ENCODE peak calls at places on chromosomes 4 and X, in eight cellular contexts. One of them, this sample, is unnamed.

GRCh38 chrX:46628406-46629371 is 55.1 kb downstream of the CHST7 start:
- DNase-seq in KG1: peak; percentile 1
- DNase-seq in retinal pigment epithelial cell: no peak
- DNase-seq in suprapubic skin: peak; percentile 83
- DNase-seq in NCI-H1694 treated with DMSO at 0.1 percent for 48 hours: no peak
- DNase-seq in NCI-H1092: no peak
- DNase-seq in fibroblast of lung: peak; percentile 90
- DNase-seq in psoas muscle: peak; percentile 74
- DNase-seq in this sample: peak; percentile 63

GRCh38 chrX:45767021-45767491 is 566.4 kb upstream of the DIPK2B start:
- DNase-seq in retinal pigment epithelial cell: no peak
- DNase-seq in NCI-H1694 treated with DMSO at 0.1 percent for 48 hours: no peak
- DNase-seq in psoas muscle: no peak
- DNase-seq in suprapubic skin: no peak
- DNase-seq in KG1: no peak
- DNase-seq in NCI-H1092: no peak
- DNase-seq in fibroblast of lung: peak; percentile 50
- DNase-seq in this sample: no peak

GRCh38 chr4:113645771-113646455 is 115.6 kb downstream of the CAMK2D start:
- DNase-seq in psoas muscle: no peak
- DNase-seq in suprapubic skin: no peak
- DNase-seq in retinal pigment epithelial cell: no peak
- DNase-seq in NCI-H1092: peak; percentile 8
- DNase-seq in fibroblast of lung: peak; percentile 39
- DNase-seq in NCI-H1694 treated with DMSO at 0.1 percent for 48 hours: no peak
- DNase-seq in KG1: no peak
- DNase-seq in this sample: no peak

GRCh38 chrX:74242484-74243138 is 61.4 kb upstream of the ZCCHC13 start:
- DNase-seq in suprapubic skin: no peak
- DNase-seq in NCI-H1694 treated with DMSO at 0.1 percent for 48 hours: no peak
- DNase-seq in fibroblast of lung: no peak
- DNase-seq in KG1: no peak
- DNase-seq in retinal pigment epithelial cell: no peak
- DNase-seq in NCI-H1092: no peak
- DNase-seq in psoas muscle: no peak
- DNase-seq in this sample: no peak

GRCh38 chr4:55947912-55948725 is 626 bp upstream of the CEP135 start:
- DNase-seq in psoas muscle: no peak
- DNase-seq in retinal pigment epithelial cell: peak; percentile 87
- DNase-seq in NCI-H1092: no peak
- DNase-seq in KG1: peak; percentile 71
- DNase-seq in fibroblast of lung: peak; percentile 95
- DNase-seq in suprapubic skin: no peak
- DNase-seq in NCI-H1694 treated with DMSO at 0.1 percent for 48 hours: no peak
- DNase-seq in this sample: no peak

GRCh38 chr4:1799364-1799996 is 6.4 kb downstream of the FGFR3 start:
- DNase-seq in psoas muscle: no peak
- DNase-seq in suprapubic skin: no peak
- DNase-seq in NCI-H1694 treated with DMSO at 0.1 percent for 48 hours: no peak
- DNase-seq in NCI-H1092: no peak
- DNase-seq in KG1: no peak
- DNase-seq in retinal pigment epithelial cell: no peak
- DNase-seq in fibroblast of lung: no peak
- DNase-seq in this sample: no peak

GRCh38 chrX:46838974-46839480 is 2.2 kb downstream of the RP2 start:
- DNase-seq in NCI-H1694 treated with DMSO at 0.1 percent for 48 hours: no peak
- DNase-seq in KG1: no peak
- DNase-seq in NCI-H1092: no peak
- DNase-seq in psoas muscle: no peak
- DNase-seq in fibroblast of lung: no peak
- DNase-seq in retinal pigment epithelial cell: no peak
- DNase-seq in suprapubic skin: no peak
- DNase-seq in this sample: no peak

GRCh38 chr4:40686081-40686913 is 56.6 kb upstream of the RBM47 start:
- DNase-seq in NCI-H1694 treated with DMSO at 0.1 percent for 48 hours: no peak
- DNase-seq in suprapubic skin: no peak
- DNase-seq in psoas muscle: no peak
- DNase-seq in retinal pigment epithelial cell: no peak
- DNase-seq in fibroblast of lung: no peak
- DNase-seq in KG1: no peak
- DNase-seq in NCI-H1092: no peak
- DNase-seq in this sample: no peak

GRCh38 chrX:11704725-11705495 is 39.2 kb upstream of the ARHGAP6 start:
- DNase-seq in retinal pigment epithelial cell: no peak
- DNase-seq in psoas muscle: no peak
- DNase-seq in NCI-H1092: no peak
- DNase-seq in NCI-H1694 treated with DMSO at 0.1 percent for 48 hours: no peak
- DNase-seq in KG1: no peak
- DNase-seq in suprapubic skin: no peak
- DNase-seq in fibroblast of lung: no peak
- DNase-seq in this sample: no peak

GRCh38 chrX:152313529-152314302 is 137.4 kb downstream of the GABRA3 start:
- DNase-seq in NCI-H1694 treated with DMSO at 0.1 percent for 48 hours: no peak
- DNase-seq in fibroblast of lung: no peak
- DNase-seq in retinal pigment epithelial cell: no peak
- DNase-seq in NCI-H1092: no peak
- DNase-seq in psoas muscle: no peak
- DNase-seq in KG1: no peak
- DNase-seq in suprapubic skin: no peak
- DNase-seq in this sample: no peak

GRCh38 chrX:106894978-106895452 is 8.1 kb downstream of the RIPPLY1 start:
- DNase-seq in retinal pigment epithelial cell: peak; percentile 71
- DNase-seq in NCI-H1694 treated with DMSO at 0.1 percent for 48 hours: no peak
- DNase-seq in suprapubic skin: no peak
- DNase-seq in NCI-H1092: no peak
- DNase-seq in psoas muscle: peak; percentile 23
- DNase-seq in fibroblast of lung: peak; percentile 64
- DNase-seq in KG1: no peak
- DNase-seq in this sample: no peak

GRCh38 chr4:173448557-173448918 is 49.6 kb upstream of the SCRG1 start:
- DNase-seq in suprapubic skin: no peak
- DNase-seq in fibroblast of lung: peak; percentile 85
- DNase-seq in psoas muscle: no peak
- DNase-seq in retinal pigment epithelial cell: no peak
- DNase-seq in NCI-H1694 treated with DMSO at 0.1 percent for 48 hours: peak; percentile 90
- DNase-seq in NCI-H1092: peak; percentile 46
- DNase-seq in KG1: no peak
- DNase-seq in this sample: no peak

GRCh38 chr4:16967722-16968121 is 69.3 kb upstream of the LDB2 start:
- DNase-seq in psoas muscle: peak; percentile 34
- DNase-seq in NCI-H1694 treated with DMSO at 0.1 percent for 48 hours: no peak
- DNase-seq in retinal pigment epithelial cell: no peak
- DNase-seq in NCI-H1092: no peak
- DNase-seq in suprapubic skin: peak; percentile 65
- DNase-seq in fibroblast of lung: peak; percentile 19
- DNase-seq in KG1: no peak
- DNase-seq in this sample: peak; percentile 45

GRCh38 chr4:73011629-73011985 is 57.9 kb downstream of the COX18 start:
- DNase-seq in NCI-H1694 treated with DMSO at 0.1 percent for 48 hours: no peak
- DNase-seq in retinal pigment epithelial cell: no peak
- DNase-seq in psoas muscle: no peak
- DNase-seq in KG1: no peak
- DNase-seq in suprapubic skin: no peak
- DNase-seq in fibroblast of lung: no peak
- DNase-seq in NCI-H1092: no peak
- DNase-seq in this sample: no peak

GRCh38 chr4:8914461-8915171 is 43.0 kb upstream of the HMX1 start:
- DNase-seq in KG1: no peak
- DNase-seq in NCI-H1092: no peak
- DNase-seq in fibroblast of lung: no peak
- DNase-seq in retinal pigment epithelial cell: no peak
- DNase-seq in psoas muscle: no peak
- DNase-seq in NCI-H1694 treated with DMSO at 0.1 percent for 48 hours: no peak
- DNase-seq in suprapubic skin: peak; percentile 56
- DNase-seq in this sample: no peak

GRCh38 chr4:110533940-110534339 is 58.0 kb downstream of the ENPEP start:
- DNase-seq in retinal pigment epithelial cell: peak; percentile 75
- DNase-seq in fibroblast of lung: peak; percentile 97
- DNase-seq in KG1: no peak
- DNase-seq in psoas muscle: no peak
- DNase-seq in suprapubic skin: no peak
- DNase-seq in NCI-H1092: no peak
- DNase-seq in NCI-H1694 treated with DMSO at 0.1 percent for 48 hours: no peak
- DNase-seq in this sample: no peak

GRCh38 chr4:115927382-115927781 is 814.0 kb upstream of the NDST4 start:
- DNase-seq in NCI-H1092: no peak
- DNase-seq in suprapubic skin: no peak
- DNase-seq in retinal pigment epithelial cell: no peak
- DNase-seq in NCI-H1694 treated with DMSO at 0.1 percent for 48 hours: no peak
- DNase-seq in fibroblast of lung: no peak
- DNase-seq in KG1: no peak
- DNase-seq in psoas muscle: no peak
- DNase-seq in this sample: no peak

GRCh38 chr4:150328496-150328895 is 250.3 kb downstream of the DCLK2 start:
- DNase-seq in KG1: no peak
- DNase-seq in fibroblast of lung: no peak
- DNase-seq in retinal pigment epithelial cell: no peak
- DNase-seq in suprapubic skin: no peak
- DNase-seq in NCI-H1092: no peak
- DNase-seq in NCI-H1694 treated with DMSO at 0.1 percent for 48 hours: no peak
- DNase-seq in psoas muscle: no peak
- DNase-seq in this sample: no peak

GRCh38 chr4:54363037-54363436 is 133.9 kb downstream of the PDGFRA start:
- DNase-seq in suprapubic skin: no peak
- DNase-seq in NCI-H1092: no peak
- DNase-seq in KG1: no peak
- DNase-seq in fibroblast of lung: no peak
- DNase-seq in NCI-H1694 treated with DMSO at 0.1 percent for 48 hours: no peak
- DNase-seq in retinal pigment epithelial cell: no peak
- DNase-seq in psoas muscle: no peak
- DNase-seq in this sample: no peak

GRCh38 chr4:1466034-1466960 is 60.1 kb upstream of the NKX1-1 start:
- DNase-seq in retinal pigment epithelial cell: no peak
- DNase-seq in NCI-H1092: no peak
- DNase-seq in KG1: no peak
- DNase-seq in suprapubic skin: no peak
- DNase-seq in fibroblast of lung: no peak
- DNase-seq in psoas muscle: no peak
- DNase-seq in NCI-H1694 treated with DMSO at 0.1 percent for 48 hours: no peak
- DNase-seq in this sample: no peak

GRCh38 chr4:16082038-16082423 is 1.8 kb downstream of the PROM1 start:
- DNase-seq in NCI-H1092: no peak
- DNase-seq in NCI-H1694 treated with DMSO at 0.1 percent for 48 hours: no peak
- DNase-seq in suprapubic skin: no peak
- DNase-seq in retinal pigment epithelial cell: no peak
- DNase-seq in fibroblast of lung: no peak
- DNase-seq in KG1: no peak
- DNase-seq in psoas muscle: no peak
- DNase-seq in this sample: no peak

GRCh38 chr4:14877246-14878220 is 124.7 kb upstream of the CPEB2 start:
- DNase-seq in fibroblast of lung: no peak
- DNase-seq in suprapubic skin: no peak
- DNase-seq in KG1: peak; percentile 69
- DNase-seq in retinal pigment epithelial cell: peak; percentile 97
- DNase-seq in NCI-H1092: no peak
- DNase-seq in psoas muscle: no peak
- DNase-seq in NCI-H1694 treated with DMSO at 0.1 percent for 48 hours: no peak
- DNase-seq in this sample: no peak

GRCh38 chrX:139882299-139882698 is 50.6 kb downstream of the ATP11C start:
- DNase-seq in KG1: no peak
- DNase-seq in NCI-H1092: no peak
- DNase-seq in fibroblast of lung: peak; percentile 6
- DNase-seq in suprapubic skin: no peak
- DNase-seq in NCI-H1694 treated with DMSO at 0.1 percent for 48 hours: no peak
- DNase-seq in retinal pigment epithelial cell: no peak
- DNase-seq in psoas muscle: no peak
- DNase-seq in this sample: no peak

GRCh38 chr4:124943938-124944337 is 231.4 kb upstream of the ANKRD50 start:
- DNase-seq in KG1: no peak
- DNase-seq in NCI-H1694 treated with DMSO at 0.1 percent for 48 hours: no peak
- DNase-seq in fibroblast of lung: no peak
- DNase-seq in suprapubic skin: no peak
- DNase-seq in NCI-H1092: no peak
- DNase-seq in retinal pigment epithelial cell: no peak
- DNase-seq in psoas muscle: no peak
- DNase-seq in this sample: no peak